ENCODE peak calls at places on chromosome 12, in six cellular contexts. Z is MCF 10A, R is fibroblast of villous mesenchyme, A is PC-3, D is NCI-H2081, N is suprapubic skin. O is an unnamed sample.

GRCh38 chr12:119721306-119721705 is 53.4 kb downstream of the PRKAB1 start:
- DNase-seq in Z (no peak), D (no peak), A (no peak), R (no peak), N (no peak), O (no peak)

GRCh38 chr12:21717756-21718155 is 56.8 kb downstream of the KCNJ8 start:
- DNase-seq in N (no peak), A (no peak), D (no peak), R (no peak), Z (no peak), O (no peak)

GRCh38 chr12:53292441-53292840 is 2.9 kb upstream of the PFDN5 start:
- DNase-seq in N (no peak), R (no peak), D (peak), Z (no peak), A (no peak), O (no peak)

GRCh38 chr12:116977465-116978380 is 67.0 kb downstream of the FBXW8 start:
- DNase-seq in R (peak), D (no peak), A (no peak), Z (no peak), N (no peak), O (no peak)

GRCh38 chr12:86683568-86683991 is 427.4 kb upstream of the MGAT4C start:
- DNase-seq in R (peak), Z (no peak), N (no peak), A (no peak), D (no peak), O (peak)

GRCh38 chr12:21296751-21297406 is 37.8 kb downstream of the SLCO1A2 start:
- DNase-seq in Z (peak), A (peak), N (no peak), D (peak), R (peak), O (no peak)

GRCh38 chr12:25864287-25864686 is 94.2 kb upstream of the RASSF8 start:
- DNase-seq in A (no peak), D (no peak), R (no peak), N (no peak), Z (no peak), O (no peak)

GRCh38 chr12:2163172-2163927 is 110.6 kb downstream of the CACNA1C start:
- DNase-seq in N (peak), R (peak), D (no peak), A (no peak), Z (peak), O (peak)

GRCh38 chr12:58916153-58916709 is 4.1 kb downstream of the LRIG3 start:
- DNase-seq in Z (no peak), N (no peak), A (no peak), R (peak), D (no peak), O (no peak)

GRCh38 chr12:12441891-12442461 is 85.1 kb downstream of the BORCS5 start:
- DNase-seq in D (no peak), N (no peak), Z (no peak), R (peak), A (peak), O (no peak)

GRCh38 chr12:52817699-52818238 is 3.9 kb upstream of the KRT4 start:
- DNase-seq in D (no peak), N (no peak), A (no peak), Z (no peak), R (no peak), O (no peak)

GRCh38 chr12:12983420-12984035 is 16.5 kb downstream of the HEBP1 start:
- DNase-seq in Z (peak), R (peak), A (peak), N (no peak), D (peak), O (peak)

GRCh38 chr12:4114986-4115385 is 158.6 kb upstream of the CCND2 start:
- DNase-seq in D (no peak), N (no peak), R (no peak), Z (no peak), A (no peak), O (no peak)